ENCODE peak calls at places on chromosome 19, in eight cellular contexts. One of them, this sample, is unnamed.

GRCh38 chr19:56253737-56254136 is 18.8 kb upstream of the EDDM13 start:
- DNase-seq in fibroblast of mammary gland: peak
- DNase-seq in Panc1: peak
- DNase-seq in suprapubic skin: no peak
- DNase-seq in SK-N-SH: peak
- DNase-seq in AG09309: peak
- DNase-seq in activated B cell treated with CpG ODN at 0.5 μM for 24 hours: no peak
- DNase-seq in astrocyte of the spinal cord: peak
- DNase-seq in this sample: peak

GRCh38 chr19:55197531-55197930 is 11.8 kb downstream of the PTPRH start:
- DNase-seq in fibroblast of mammary gland: no peak
- DNase-seq in Panc1: no peak
- DNase-seq in suprapubic skin: no peak
- DNase-seq in SK-N-SH: no peak
- DNase-seq in AG09309: no peak
- DNase-seq in activated B cell treated with CpG ODN at 0.5 μM for 24 hours: no peak
- DNase-seq in astrocyte of the spinal cord: no peak
- DNase-seq in this sample: peak

GRCh38 chr19:3982701-3983541 is 2.3 kb downstream of the EEF2 start:
- DNase-seq in fibroblast of mammary gland: peak
- DNase-seq in Panc1: no peak
- DNase-seq in suprapubic skin: no peak
- DNase-seq in SK-N-SH: peak
- DNase-seq in AG09309: no peak
- DNase-seq in activated B cell treated with CpG ODN at 0.5 μM for 24 hours: no peak
- DNase-seq in astrocyte of the spinal cord: peak
- DNase-seq in this sample: peak

GRCh38 chr19:40933025-40933424 is 51.0 kb upstream of the CYP2A7 start:
- DNase-seq in fibroblast of mammary gland: peak
- DNase-seq in Panc1: no peak
- DNase-seq in suprapubic skin: no peak
- DNase-seq in SK-N-SH: no peak
- DNase-seq in AG09309: no peak
- DNase-seq in activated B cell treated with CpG ODN at 0.5 μM for 24 hours: no peak
- DNase-seq in astrocyte of the spinal cord: no peak
- DNase-seq in this sample: no peak

GRCh38 chr19:38049105-38049649 is 142.2 kb downstream of the SIPA1L3 start:
- DNase-seq in fibroblast of mammary gland: peak
- DNase-seq in Panc1: no peak
- DNase-seq in suprapubic skin: no peak
- DNase-seq in SK-N-SH: no peak
- DNase-seq in AG09309: no peak
- DNase-seq in activated B cell treated with CpG ODN at 0.5 μM for 24 hours: peak
- DNase-seq in astrocyte of the spinal cord: peak
- DNase-seq in this sample: no peak

GRCh38 chr19:49923055-49924003 is 5.7 kb upstream of the ATF5 start:
- DNase-seq in fibroblast of mammary gland: no peak
- DNase-seq in Panc1: no peak
- DNase-seq in suprapubic skin: no peak
- DNase-seq in SK-N-SH: no peak
- DNase-seq in AG09309: no peak
- DNase-seq in activated B cell treated with CpG ODN at 0.5 μM for 24 hours: no peak
- DNase-seq in astrocyte of the spinal cord: no peak
- DNase-seq in this sample: no peak

GRCh38 chr19:3544054-3544376 is 5.0 kb downstream of the TEKTIP1 start:
- DNase-seq in fibroblast of mammary gland: no peak
- DNase-seq in Panc1: no peak
- DNase-seq in suprapubic skin: no peak
- DNase-seq in SK-N-SH: no peak
- DNase-seq in AG09309: no peak
- DNase-seq in activated B cell treated with CpG ODN at 0.5 μM for 24 hours: no peak
- DNase-seq in astrocyte of the spinal cord: no peak
- DNase-seq in this sample: no peak

GRCh38 chr19:7224205-7224833 is 69.9 kb downstream of the INSR start:
- DNase-seq in fibroblast of mammary gland: peak
- DNase-seq in Panc1: no peak
- DNase-seq in suprapubic skin: no peak
- DNase-seq in SK-N-SH: no peak
- DNase-seq in AG09309: no peak
- DNase-seq in activated B cell treated with CpG ODN at 0.5 μM for 24 hours: no peak
- DNase-seq in astrocyte of the spinal cord: no peak
- DNase-seq in this sample: no peak

GRCh38 chr19:47226426-47227346 is 4.3 kb downstream of the BBC3 start:
- DNase-seq in fibroblast of mammary gland: peak
- DNase-seq in Panc1: no peak
- DNase-seq in suprapubic skin: peak
- DNase-seq in SK-N-SH: peak
- DNase-seq in AG09309: no peak
- DNase-seq in activated B cell treated with CpG ODN at 0.5 μM for 24 hours: peak
- DNase-seq in astrocyte of the spinal cord: peak
- DNase-seq in this sample: peak

GRCh38 chr19:52200044-52200443 is 10.2 kb downstream of the PPP2R1A start:
- DNase-seq in fibroblast of mammary gland: peak
- DNase-seq in Panc1: no peak
- DNase-seq in suprapubic skin: no peak
- DNase-seq in SK-N-SH: no peak
- DNase-seq in AG09309: peak
- DNase-seq in activated B cell treated with CpG ODN at 0.5 μM for 24 hours: no peak
- DNase-seq in astrocyte of the spinal cord: peak
- DNase-seq in this sample: peak

GRCh38 chr19:16886305-16886880 is 2.4 kb upstream of the F2RL3 start:
- DNase-seq in fibroblast of mammary gland: peak
- DNase-seq in Panc1: no peak
- DNase-seq in suprapubic skin: no peak
- DNase-seq in SK-N-SH: no peak
- DNase-seq in AG09309: no peak
- DNase-seq in activated B cell treated with CpG ODN at 0.5 μM for 24 hours: no peak
- DNase-seq in astrocyte of the spinal cord: no peak
- DNase-seq in this sample: peak

GRCh38 chr19:39133431-39134270 is 8.1 kb downstream of the PAK4 start:
- DNase-seq in fibroblast of mammary gland: no peak
- DNase-seq in Panc1: no peak
- DNase-seq in suprapubic skin: no peak
- DNase-seq in SK-N-SH: peak
- DNase-seq in AG09309: no peak
- DNase-seq in activated B cell treated with CpG ODN at 0.5 μM for 24 hours: no peak
- DNase-seq in astrocyte of the spinal cord: no peak
- DNase-seq in this sample: no peak

GRCh38 chr19:48344892-48345291 is 18.8 kb downstream of the TMEM143 start:
- DNase-seq in fibroblast of mammary gland: no peak
- DNase-seq in Panc1: no peak
- DNase-seq in suprapubic skin: no peak
- DNase-seq in SK-N-SH: no peak
- DNase-seq in AG09309: no peak
- DNase-seq in activated B cell treated with CpG ODN at 0.5 μM for 24 hours: no peak
- DNase-seq in astrocyte of the spinal cord: no peak
- DNase-seq in this sample: no peak

GRCh38 chr19:2695288-2695866 is 7.1 kb downstream of the GNG7 start:
- DNase-seq in fibroblast of mammary gland: no peak
- DNase-seq in Panc1: no peak
- DNase-seq in suprapubic skin: no peak
- DNase-seq in SK-N-SH: no peak
- DNase-seq in AG09309: no peak
- DNase-seq in activated B cell treated with CpG ODN at 0.5 μM for 24 hours: no peak
- DNase-seq in astrocyte of the spinal cord: no peak
- DNase-seq in this sample: no peak

GRCh38 chr19:6524326-6524725 is 6.5 kb upstream of the TNFSF9 start:
- DNase-seq in fibroblast of mammary gland: no peak
- DNase-seq in Panc1: no peak
- DNase-seq in suprapubic skin: no peak
- DNase-seq in SK-N-SH: no peak
- DNase-seq in AG09309: no peak
- DNase-seq in activated B cell treated with CpG ODN at 0.5 μM for 24 hours: no peak
- DNase-seq in astrocyte of the spinal cord: no peak
- DNase-seq in this sample: no peak

GRCh38 chr19:30153326-30154210 is 211.5 kb downstream of the URI1 start:
- DNase-seq in fibroblast of mammary gland: no peak
- DNase-seq in Panc1: no peak
- DNase-seq in suprapubic skin: no peak
- DNase-seq in SK-N-SH: peak
- DNase-seq in AG09309: no peak
- DNase-seq in activated B cell treated with CpG ODN at 0.5 μM for 24 hours: no peak
- DNase-seq in astrocyte of the spinal cord: no peak
- DNase-seq in this sample: no peak

GRCh38 chr19:33350538-33351309 is 22.8 kb upstream of the CEBPG start:
- DNase-seq in fibroblast of mammary gland: peak
- DNase-seq in Panc1: no peak
- DNase-seq in suprapubic skin: peak
- DNase-seq in SK-N-SH: no peak
- DNase-seq in AG09309: peak
- DNase-seq in activated B cell treated with CpG ODN at 0.5 μM for 24 hours: no peak
- DNase-seq in astrocyte of the spinal cord: peak
- DNase-seq in this sample: peak

GRCh38 chr19:3632739-3633558 is 6.4 kb upstream of the CACTIN start:
- DNase-seq in fibroblast of mammary gland: no peak
- DNase-seq in Panc1: no peak
- DNase-seq in suprapubic skin: no peak
- DNase-seq in SK-N-SH: no peak
- DNase-seq in AG09309: no peak
- DNase-seq in activated B cell treated with CpG ODN at 0.5 μM for 24 hours: no peak
- DNase-seq in astrocyte of the spinal cord: no peak
- DNase-seq in this sample: no peak

DNA sequence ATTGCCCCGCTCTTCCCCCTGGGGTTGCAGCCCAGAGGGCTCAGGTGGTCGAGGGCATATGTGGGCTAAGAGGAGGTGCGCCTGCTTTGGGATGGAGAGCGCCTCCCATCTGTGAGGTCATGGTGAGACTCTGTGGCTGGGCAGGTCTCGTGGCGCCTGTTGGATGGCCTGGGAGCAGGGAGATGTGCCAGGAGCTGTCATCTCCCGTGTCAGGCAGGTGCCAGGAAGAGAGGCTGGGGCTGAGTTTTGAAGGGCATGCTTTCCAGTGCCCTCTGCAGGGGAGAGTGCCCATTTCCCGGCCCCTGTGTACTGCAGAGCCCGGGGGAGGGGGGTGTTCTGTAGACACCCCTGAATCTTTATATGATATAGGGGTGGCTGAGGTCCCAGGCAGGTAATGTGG is 2.8 kb downstream of the WTIP start:
- DNase-seq in fibroblast of mammary gland: no peak
- DNase-seq in Panc1: no peak
- DNase-seq in suprapubic skin: no peak
- DNase-seq in SK-N-SH: no peak
- DNase-seq in AG09309: no peak
- DNase-seq in activated B cell treated with CpG ODN at 0.5 μM for 24 hours: no peak
- DNase-seq in astrocyte of the spinal cord: no peak
- DNase-seq in this sample: no peak
- TF ChIP-seq CTCF in fibroblast of mammary gland: no peak
- TF ChIP-seq CTCF in Panc1: no peak
- TF ChIP-seq CTCF in suprapubic skin: no peak
- TF ChIP-seq CTCF in SK-N-SH: no peak
- TF ChIP-seq CTCF in AG09309: no peak
- TF ChIP-seq CTCF in activated B cell treated with CpG ODN at 0.5 μM for 24 hours: no peak
- TF ChIP-seq CTCF in astrocyte of the spinal cord: no peak
- TF ChIP-seq CTCF in this sample: no peak

DNA sequence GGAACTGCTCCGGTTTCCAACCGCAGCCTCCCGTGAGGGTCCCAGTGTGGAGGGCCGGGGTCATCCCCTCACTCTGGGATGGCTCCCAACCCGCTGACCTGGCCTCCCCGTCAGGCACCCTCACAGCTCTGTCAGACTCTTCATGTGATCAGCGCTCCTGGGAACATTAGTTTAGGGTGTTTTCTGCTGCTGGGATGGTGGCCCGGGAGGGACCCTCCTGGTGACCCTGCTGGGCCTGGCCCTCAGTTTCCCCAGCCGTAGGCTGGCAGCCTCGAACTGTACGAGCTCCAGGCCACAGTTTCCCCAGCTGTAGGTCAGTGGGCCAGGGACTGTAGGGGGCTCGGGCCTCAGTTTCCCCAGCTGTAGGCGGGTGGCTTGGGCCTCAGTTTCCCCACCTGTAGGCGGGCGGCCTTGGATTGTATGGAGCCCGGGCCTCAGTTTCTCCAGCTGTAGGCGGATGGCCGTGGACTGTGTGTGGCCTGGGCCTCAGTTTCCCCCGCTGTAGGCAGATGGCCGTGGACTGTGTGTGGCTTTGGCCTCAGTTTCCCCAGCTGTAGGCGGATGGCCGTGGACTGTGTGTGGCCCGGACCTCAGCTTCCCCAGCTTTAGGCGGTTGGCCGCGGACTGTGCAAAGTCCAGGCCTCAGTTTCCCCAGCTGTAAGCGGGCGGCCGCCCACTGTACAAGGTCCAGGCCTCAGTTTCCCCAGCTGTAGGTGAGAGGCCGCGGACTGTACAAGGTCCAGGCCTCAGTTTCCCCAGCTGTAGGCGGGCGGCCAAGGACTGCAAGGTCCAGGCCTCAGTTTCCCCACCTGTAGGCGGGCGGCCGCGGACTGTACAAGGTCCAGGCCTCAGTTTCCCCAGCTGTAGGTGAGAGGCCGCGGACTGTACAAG is 1.3 kb upstream of the PTBP1 start:
- DNase-seq in fibroblast of mammary gland: no peak
- DNase-seq in Panc1: no peak
- DNase-seq in suprapubic skin: no peak
- DNase-seq in SK-N-SH: no peak
- DNase-seq in AG09309: no peak
- DNase-seq in activated B cell treated with CpG ODN at 0.5 μM for 24 hours: no peak
- DNase-seq in astrocyte of the spinal cord: no peak
- DNase-seq in this sample: no peak
- TF ChIP-seq CTCF in fibroblast of mammary gland: no peak
- TF ChIP-seq CTCF in Panc1: no peak
- TF ChIP-seq CTCF in suprapubic skin: no peak
- TF ChIP-seq CTCF in SK-N-SH: no peak
- TF ChIP-seq CTCF in AG09309: no peak
- TF ChIP-seq CTCF in activated B cell treated with CpG ODN at 0.5 μM for 24 hours: no peak
- TF ChIP-seq CTCF in astrocyte of the spinal cord: no peak
- TF ChIP-seq CTCF in this sample: no peak

GRCh38 chr19:11530432-11530831 is 1.5 kb upstream of the ECSIT start:
- DNase-seq in fibroblast of mammary gland: peak
- DNase-seq in Panc1: peak
- DNase-seq in suprapubic skin: no peak
- DNase-seq in SK-N-SH: peak
- DNase-seq in AG09309: no peak
- DNase-seq in activated B cell treated with CpG ODN at 0.5 μM for 24 hours: no peak
- DNase-seq in astrocyte of the spinal cord: peak
- DNase-seq in this sample: peak
- TF ChIP-seq CTCF in fibroblast of mammary gland: peak
- TF ChIP-seq CTCF in Panc1: no peak
- TF ChIP-seq CTCF in suprapubic skin: no peak
- TF ChIP-seq CTCF in SK-N-SH: peak
- TF ChIP-seq CTCF in AG09309: peak
- TF ChIP-seq CTCF in activated B cell treated with CpG ODN at 0.5 μM for 24 hours: no peak
- TF ChIP-seq CTCF in astrocyte of the spinal cord: peak
- TF ChIP-seq CTCF in this sample: peak

DNA sequence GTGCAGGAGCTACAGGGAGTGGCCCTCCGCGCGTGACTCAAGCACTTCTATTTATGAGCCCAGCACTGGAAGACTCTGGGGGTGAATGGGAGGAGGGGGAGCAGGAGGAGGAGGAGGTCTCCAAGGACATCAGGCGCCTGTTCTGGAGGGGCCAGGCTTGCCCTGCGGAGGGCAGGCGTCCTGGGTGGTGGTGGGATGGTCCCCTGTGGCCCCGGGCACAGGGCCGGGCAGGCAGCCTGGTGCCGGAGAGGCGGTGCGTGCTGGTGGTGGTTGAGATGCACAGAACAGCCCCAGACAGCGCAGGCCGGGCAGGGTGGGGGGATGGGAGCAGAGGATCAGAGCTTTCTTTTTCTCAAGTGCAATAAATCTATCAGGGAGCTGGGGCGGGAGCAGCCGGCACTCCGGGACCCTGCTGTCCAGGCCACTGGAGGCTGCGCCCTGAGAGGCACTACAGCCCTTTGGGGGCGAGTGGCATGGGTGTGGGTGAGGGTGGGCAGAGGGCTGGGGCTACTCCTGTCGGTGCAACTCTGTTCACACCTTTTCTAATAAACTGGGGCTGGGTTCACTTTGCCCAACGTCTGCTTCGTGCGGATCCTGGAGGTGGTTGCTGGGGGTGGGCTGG is 14.0 kb downstream of the NKPD1 start:
- DNase-seq in fibroblast of mammary gland: no peak
- DNase-seq in Panc1: no peak
- DNase-seq in suprapubic skin: no peak
- DNase-seq in SK-N-SH: no peak
- DNase-seq in AG09309: no peak
- DNase-seq in activated B cell treated with CpG ODN at 0.5 μM for 24 hours: no peak
- DNase-seq in astrocyte of the spinal cord: no peak
- DNase-seq in this sample: no peak
- TF ChIP-seq CTCF in fibroblast of mammary gland: no peak
- TF ChIP-seq CTCF in Panc1: no peak
- TF ChIP-seq CTCF in suprapubic skin: no peak
- TF ChIP-seq CTCF in SK-N-SH: no peak
- TF ChIP-seq CTCF in AG09309: no peak
- TF ChIP-seq CTCF in activated B cell treated with CpG ODN at 0.5 μM for 24 hours: no peak
- TF ChIP-seq CTCF in astrocyte of the spinal cord: no peak
- TF ChIP-seq CTCF in this sample: no peak